ENCODE peak calls at places on chromosomes 7 and 10, in ten cellular contexts. O, H, Y, B, L, M, W, A, F and I are unnamed samples.

GRCh38 chr10:122475130-122475529 is 13.8 kb downstream of the HTRA1 start:
- DNase-seq in A (no peak), L (no peak), Y (peak; percentile 52), W (peak; percentile 82), B (no peak), O (no peak), F (no peak), M (peak; percentile 27), H (no peak), I (no peak)

GRCh38 chr10:132368881-132369635 is 27.9 kb upstream of the PWWP2B start:
- DNase-seq in F (no peak), A (no peak), W (no peak), L (no peak), M (no peak), B (no peak), H (no peak), O (peak; percentile 50), Y (peak; percentile 95), I (no peak)

GRCh38 chr7:77537136-77537594 is at the start of gene PTPN12:
- DNase-seq in W (peak; percentile 67), A (no peak), B (no peak), F (no peak), O (no peak), M (no peak), H (no peak), Y (no peak), L (no peak), I (no peak)

GRCh38 chr7:32243891-32244290 is 173.7 kb upstream of the PDE1C start:
- DNase-seq in H (no peak), Y (no peak), O (no peak), A (no peak), B (no peak), W (no peak), M (no peak), F (no peak), L (no peak), I (no peak)

GRCh38 chr7:133386204-133386603 is 133.3 kb downstream of the EXOC4 start:
- DNase-seq in Y (no peak), F (no peak), L (no peak), H (no peak), A (no peak), W (no peak), B (no peak), M (no peak), O (no peak), I (no peak)

GRCh38 chr10:60042262-60042661 is 135.9 kb upstream of the CCDC6 start:
- DNase-seq in Y (no peak), L (no peak), M (no peak), F (no peak), B (no peak), O (no peak), H (no peak), W (no peak), A (no peak), I (no peak)

GRCh38 chr10:93435621-93436385 is 46.3 kb downstream of the MYOF start:
- DNase-seq in B (no peak), W (no peak), F (no peak), M (no peak), A (no peak), O (peak; percentile 77), L (no peak), H (no peak), Y (peak; percentile 65), I (no peak)

GRCh38 chr7:6430974-6431373 is 16.8 kb downstream of the DAGLB start:
- DNase-seq in L (no peak), B (no peak), H (no peak), M (no peak), F (no peak), Y (no peak), W (no peak), A (no peak), O (no peak), I (no peak)

GRCh38 chr10:98425511-98426352 is 10.8 kb upstream of the PYROXD2 start:
- DNase-seq in F (peak; percentile 61), Y (peak; percentile 26), B (peak; percentile 18), H (peak; percentile 38), W (no peak), M (peak; percentile 65), O (no peak), A (peak; percentile 24), L (peak; percentile 67), I (peak; percentile 78)

GRCh38 chr10:69451784-69452251 is 553 bp downstream of the TSPAN15 start:
- DNase-seq in Y (no peak), B (no peak), M (peak; percentile 57), F (peak; percentile 8), H (no peak), W (no peak), L (no peak), A (peak; percentile 61), O (no peak), I (peak; percentile 41)

GRCh38 chr10:78408011-78408410 is 374.3 kb downstream of the RPS24 start:
- DNase-seq in B (no peak), L (no peak), Y (no peak), H (no peak), W (no peak), O (no peak), M (no peak), A (no peak), F (no peak), I (no peak)

GRCh38 chr7:127393370-127394058 is 1.0 kb upstream of the ZNF800 start:
- DNase-seq in L (no peak), W (no peak), B (no peak), H (no peak), Y (peak; percentile 15), F (no peak), M (peak; percentile 49), O (peak; percentile 24), A (no peak), I (peak; percentile 52)

GRCh38 chr10:72276421-72277339 is 3.0 kb downstream of the DDIT4 start:
- DNase-seq in B (no peak), M (no peak), F (no peak), W (no peak), Y (peak; percentile 84), L (no peak), H (no peak), A (peak; percentile 90), O (peak; percentile 45), I (no peak)

GRCh38 chr10:23217471-23217870 is 25.4 kb downstream of the PTF1A start:
- DNase-seq in F (no peak), M (no peak), B (no peak), W (no peak), O (no peak), A (no peak), L (no peak), Y (no peak), H (no peak), I (no peak)

GRCh38 chr7:105164751-105165150 is 150.7 kb downstream of the KMT2E start:
- DNase-seq in W (no peak), Y (no peak), M (no peak), L (no peak), O (no peak), B (no peak), F (no peak), A (no peak), H (no peak), I (no peak)

GRCh38 chr7:148699024-148699771 is 495 bp downstream of the CUL1 start:
- DNase-seq in W (no peak), O (peak; percentile 56), H (no peak), M (peak; percentile 73), Y (peak; percentile 54), F (peak; percentile 72), L (peak; percentile 71), A (peak; percentile 64), B (peak; percentile 29), I (peak; percentile 89)

GRCh38 chr10:130301026-130301892 is 165.1 kb downstream of the GLRX3 start:
- DNase-seq in L (no peak), W (no peak), B (peak; percentile 48), H (no peak), F (peak; percentile 68), Y (peak; percentile 76), M (peak; percentile 37), O (peak; percentile 20), A (no peak), I (no peak)

GRCh38 chr10:122044713-122045112 is 55.8 kb downstream of the TACC2 start:
- DNase-seq in B (no peak), F (no peak), Y (peak; percentile 8), O (peak; percentile 17), H (no peak), M (no peak), A (no peak), W (no peak), L (no peak), I (no peak)

GRCh38 chr7:25009271-25009670 is 29.3 kb upstream of the OSBPL3 start:
- DNase-seq in Y (peak; percentile 97), W (no peak), A (peak; percentile 81), M (no peak), O (peak; percentile 97), B (no peak), L (no peak), F (no peak), H (no peak), I (no peak)

GRCh38 chr7:119935418-119936025 is 337.5 kb upstream of the KCND2 start:
- DNase-seq in A (peak; percentile 2), W (no peak), F (no peak), M (peak; percentile 66), L (no peak), H (peak; percentile 18), Y (peak; percentile 21), O (peak; percentile 25), B (no peak), I (peak; percentile 12)

GRCh38 chr10:5762531-5762930 is 50.7 kb downstream of the GDI2 start:
- DNase-seq in L (no peak), M (no peak), W (no peak), A (no peak), F (no peak), Y (no peak), O (no peak), B (no peak), H (no peak), I (no peak)

GRCh38 chr10:73060738-73061635 is 35.7 kb downstream of the P4HA1 start:
- DNase-seq in H (no peak), O (no peak), W (no peak), Y (peak; percentile 30), A (peak; percentile 37), F (peak; percentile 35), M (peak; percentile 75), B (no peak), L (no peak), I (peak; percentile 27)

GRCh38 chr7:84336303-84336702 is 141.7 kb upstream of the SEMA3A start:
- DNase-seq in M (no peak), B (no peak), O (peak; percentile 89), F (no peak), H (no peak), Y (peak; percentile 74), L (no peak), A (no peak), W (no peak), I (no peak)

GRCh38 chr7:150716939-150717338 is 526 bp downstream of the GIMAP1 start:
- DNase-seq in Y (no peak), M (no peak), B (no peak), H (no peak), L (no peak), F (no peak), W (no peak), O (no peak), A (no peak), I (no peak)

GRCh38 chr10:12742776-12743175 is 258.7 kb downstream of the CCDC3 start:
- DNase-seq in L (no peak), A (no peak), Y (no peak), W (no peak), H (no peak), B (no peak), M (no peak), O (no peak), F (peak; percentile 77), I (no peak)

GRCh38 chr10:62880162-62880561 is 64.0 kb upstream of the EGR2 start:
- DNase-seq in H (no peak), A (peak; percentile 92), L (no peak), M (no peak), Y (no peak), W (no peak), O (no peak), F (no peak), B (no peak), I (no peak)